ENCODE peak calls at places on chromosomes 11 and 22, in ten cellular contexts. J, P, X, T, B, I, H, Z, K and W are unnamed samples.
A peak's percentile ranks its signal among the peaks of the same experiment; 100 is the strongest.

GRCh38 chr11:12472401-12473065 is 95.2 kb downstream of the PARVA start:
- DNase-seq in J (no peak), P (no peak), X (no peak), T (peak; percentile 30), B (no peak), I (no peak), H (peak; percentile 51), Z (no peak), K (no peak), W (no peak)

GRCh38 chr11:12125609-12126149 is 15.3 kb downstream of the MICAL2 start:
- DNase-seq in J (no peak), P (no peak), X (no peak), T (no peak), B (no peak), I (no peak), H (no peak), Z (no peak), K (no peak), W (peak; percentile 85)

GRCh38 chr11:88421530-88421929 is 84.0 kb upstream of the CTSC start:
- DNase-seq in J (peak; percentile 23), P (no peak), X (no peak), T (no peak), B (no peak), I (no peak), H (peak; percentile 6), Z (no peak), K (no peak), W (peak; percentile 41)

GRCh38 chr22:18925368-18926064 is 10.6 kb downstream of the PRODH start:
- DNase-seq in J (no peak), P (no peak), X (no peak), T (no peak), B (no peak), I (no peak), H (no peak), Z (no peak), K (no peak), W (no peak)

GRCh38 chr11:19055016-19055415 is 5.5 kb downstream of the MRGPRX2 start:
- DNase-seq in J (no peak), P (no peak), X (no peak), T (no peak), B (no peak), I (no peak), H (no peak), Z (no peak), K (no peak), W (no peak)

GRCh38 chr11:47983464-47984397 is 3.4 kb downstream of the PTPRJ start:
- DNase-seq in J (no peak), P (no peak), X (peak; percentile 65), T (no peak), B (no peak), I (no peak), H (no peak), Z (no peak), K (no peak), W (no peak)

GRCh38 chr22:37909756-37910155 is 3.7 kb downstream of the MICALL1 start:
- DNase-seq in J (no peak), P (no peak), X (no peak), T (no peak), B (no peak), I (no peak), H (no peak), Z (no peak), K (no peak), W (no peak)

GRCh38 chr22:18024276-18024939 is at the start of gene MICAL3:
- DNase-seq in J (no peak), P (peak; percentile 82), X (peak; percentile 61), T (peak; percentile 60), B (peak; percentile 48), I (peak; percentile 66), H (peak; percentile 82), Z (no peak), K (peak; percentile 75), W (peak; percentile 52)

GRCh38 chr22:29380856-29381255 is 7.5 kb downstream of the AP1B1 start:
- DNase-seq in J (no peak), P (no peak), X (no peak), T (no peak), B (no peak), I (no peak), H (no peak), Z (no peak), K (no peak), W (no peak)

GRCh38 chr22:25183959-25184619 is 15.6 kb upstream of the CRYBB3 start:
- DNase-seq in J (no peak), P (no peak), X (no peak), T (no peak), B (no peak), I (no peak), H (no peak), Z (no peak), K (no peak), W (no peak)

GRCh38 chr22:29434288-29434687 is 4.1 kb upstream of the RFPL1 start:
- DNase-seq in J (no peak), P (no peak), X (peak; percentile 5), T (no peak), B (no peak), I (no peak), H (no peak), Z (no peak), K (no peak), W (no peak)

GRCh38 chr22:24553597-24554315 is 1.2 kb downstream of the GUCD1 start:
- DNase-seq in J (no peak), P (peak; percentile 69), X (no peak), T (no peak), B (no peak), I (peak; percentile 39), H (peak; percentile 5), Z (no peak), K (peak; percentile 29), W (peak; percentile 8)

GRCh38 chr11:119175493-119176077 is 7.1 kb downstream of the NLRX1 start:
- DNase-seq in J (no peak), P (no peak), X (no peak), T (peak; percentile 35), B (no peak), I (no peak), H (no peak), Z (no peak), K (no peak), W (peak; percentile 36)

DNA sequence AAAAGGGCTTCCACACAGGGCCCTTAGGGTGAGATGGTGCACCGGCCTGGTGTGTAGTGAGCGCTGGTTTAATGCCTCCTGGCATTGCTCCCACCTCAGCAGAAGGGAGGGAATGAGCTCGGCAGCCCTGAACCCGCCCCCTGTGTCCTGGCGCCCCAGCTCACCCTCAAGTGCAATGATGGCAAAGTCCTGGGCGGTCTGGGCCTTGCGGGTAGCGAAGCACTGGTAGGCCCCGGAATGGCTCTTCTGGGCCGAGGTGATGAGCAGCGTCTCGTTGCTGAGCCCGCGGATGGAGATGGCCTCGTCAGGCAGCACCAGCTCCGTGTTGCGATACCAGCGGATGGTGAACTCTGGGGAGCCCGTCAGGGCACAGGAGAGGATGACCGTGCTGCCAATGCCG is 193.3 kb downstream of the CEP164 start:
- DNase-seq in J (no peak), P (no peak), X (no peak), T (no peak), B (no peak), I (no peak), H (no peak), Z (no peak), K (no peak), W (no peak)
- H3K27ac ChIP-seq in J (no peak overlapping the region), P (no peak overlapping the region), X (no peak overlapping the region), T (no peak overlapping the region), B (no peak overlapping the region), I (no peak overlapping the region), H (no peak overlapping the region), Z (no peak overlapping the region), K (no peak overlapping the region), W (no peak overlapping the region)

GRCh38 chr22:43481528-43482309 is 69.9 kb downstream of the MPPED1 start:
- DNase-seq in J (peak; percentile 16), P (no peak), X (no peak), T (peak; percentile 48), B (no peak), I (no peak), H (peak; percentile 29), Z (no peak), K (no peak), W (no peak)
- TF ChIP-seq CTCF in J (peak; percentile 1), P (peak; percentile 19), X (no peak), T (peak; percentile 51), B (no peak), I (peak; percentile 23), H (peak; percentile 31), Z (no peak), K (no peak), W (no peak)

GRCh38 chr11:68021167-68021787 is 9.2 kb upstream of the NDUFS8 start:
- DNase-seq in J (no peak), P (peak; percentile 74), X (peak; percentile 81), T (peak; percentile 60), B (no peak), I (no peak), H (peak; percentile 67), Z (no peak), K (peak; percentile 60), W (no peak)

GRCh38 chr11:68022531-68022930 is 8.0 kb upstream of the NDUFS8 start:
- DNase-seq in J (no peak), P (no peak), X (no peak), T (no peak), B (no peak), I (no peak), H (no peak), Z (no peak), K (no peak), W (no peak)

GRCh38 chr11:68018730-68019190 is 8.6 kb downstream of the ALDH3B1 start:
- DNase-seq in J (no peak), P (no peak), X (no peak), T (no peak), B (no peak), I (no peak), H (no peak), Z (no peak), K (no peak), W (no peak)

GRCh38 chr11:68019486-68019885 is 9.4 kb downstream of the ALDH3B1 start:
- DNase-seq in J (no peak), P (no peak), X (no peak), T (no peak), B (no peak), I (no peak), H (no peak), Z (no peak), K (no peak), W (no peak)

GRCh38 chr11:68020575-68020974 is 9.9 kb upstream of the NDUFS8 start:
- DNase-seq in J (no peak), P (no peak), X (peak; percentile 83), T (no peak), B (no peak), I (no peak), H (peak; percentile 69), Z (no peak), K (no peak), W (no peak)
- H3K27ac ChIP-seq in J (no peak overlapping the region), P (no peak overlapping the region), X (peak overlapping the region; percentile 100), T (no peak overlapping the region), B (no peak overlapping the region), I (no peak overlapping the region), H (no peak overlapping the region), Z (peak overlapping the region; percentile 98), K (no peak overlapping the region), W (peak overlapping the region; percentile 99)

DNA sequence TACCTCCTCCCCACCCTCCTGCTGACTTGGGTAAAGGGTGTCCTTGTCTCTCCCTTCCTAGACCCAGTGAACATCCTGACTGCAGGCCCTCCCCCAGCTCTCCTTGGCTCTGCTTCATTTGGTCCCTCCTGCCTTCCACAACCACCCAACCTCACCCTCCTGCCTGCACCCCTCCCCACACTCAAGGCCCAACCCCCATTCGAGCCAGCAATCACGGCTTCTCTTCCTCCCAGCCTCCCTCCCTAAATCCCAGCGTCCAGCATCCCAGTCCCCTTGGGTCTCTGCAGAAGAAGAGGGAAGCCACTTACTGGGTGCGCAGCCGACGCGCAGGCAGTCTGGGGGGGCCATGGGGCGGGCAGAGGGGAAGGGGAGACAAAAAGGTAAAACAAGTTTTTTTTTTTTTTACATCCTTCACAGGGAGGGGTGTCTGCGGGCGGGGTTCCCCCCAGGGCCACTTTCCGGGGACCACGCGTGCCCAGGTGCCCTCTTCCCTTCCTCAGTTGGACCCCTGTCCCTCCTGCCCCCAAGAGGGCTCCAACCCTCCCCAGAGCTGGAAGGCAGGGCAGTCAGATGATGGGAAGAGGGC is 62.5 kb downstream of the SLC22A12 start:
- DNase-seq in J (no peak), P (no peak), X (no peak), T (no peak), B (no peak), I (no peak), H (no peak), Z (no peak), K (no peak), W (no peak)
- TF ChIP-seq CTCF in J (no peak), P (no peak), X (no peak), T (no peak), B (no peak), I (no peak), H (no peak), Z (no peak), K (no peak), W (no peak)